ENCODE peak calls at places on chromosome 22, in ten cellular contexts. One of them, this sample, is unnamed.

GRCh38 chr22:49351761-49352221 is 475.9 kb downstream of the BRD1 start:
- DNase-seq in AG09319: no peak
- DNase-seq in choroid plexus epithelial cell: no peak
- DNase-seq in astrocyte: no peak
- DNase-seq in fibroblast of pulmonary artery: no peak
- DNase-seq in tibial artery: no peak
- DNase-seq in kidney epithelial cell: no peak
- DNase-seq in upper lobe of right lung: peak
- DNase-seq in WTC11: peak
- DNase-seq in nephron progenitor cell: no peak
- DNase-seq in this sample: no peak

GRCh38 chr22:50702261-50702671 is 29.6 kb downstream of the SHANK3 start:
- DNase-seq in AG09319: no peak
- DNase-seq in choroid plexus epithelial cell: no peak
- DNase-seq in astrocyte: no peak
- DNase-seq in fibroblast of pulmonary artery: no peak
- DNase-seq in tibial artery: no peak
- DNase-seq in kidney epithelial cell: no peak
- DNase-seq in upper lobe of right lung: peak
- DNase-seq in WTC11: peak
- DNase-seq in nephron progenitor cell: no peak
- DNase-seq in this sample: no peak

GRCh38 chr22:44870021-44870420 is 117.6 kb downstream of the ARHGAP8 start:
- DNase-seq in AG09319: no peak
- DNase-seq in choroid plexus epithelial cell: peak
- DNase-seq in astrocyte: peak
- DNase-seq in fibroblast of pulmonary artery: peak
- DNase-seq in tibial artery: no peak
- DNase-seq in kidney epithelial cell: peak
- DNase-seq in upper lobe of right lung: no peak
- DNase-seq in WTC11: no peak
- DNase-seq in nephron progenitor cell: no peak
- DNase-seq in this sample: no peak

GRCh38 chr22:45127866-45128265 is 35.9 kb upstream of the NUP50 start:
- DNase-seq in AG09319: no peak
- DNase-seq in choroid plexus epithelial cell: peak
- DNase-seq in astrocyte: peak
- DNase-seq in fibroblast of pulmonary artery: peak
- DNase-seq in tibial artery: no peak
- DNase-seq in kidney epithelial cell: no peak
- DNase-seq in upper lobe of right lung: no peak
- DNase-seq in WTC11: no peak
- DNase-seq in nephron progenitor cell: no peak
- DNase-seq in this sample: no peak

GRCh38 chr22:47292546-47293320 is 530.3 kb downstream of the TBC1D22A start:
- DNase-seq in AG09319: no peak
- DNase-seq in choroid plexus epithelial cell: peak
- DNase-seq in astrocyte: no peak
- DNase-seq in fibroblast of pulmonary artery: peak
- DNase-seq in tibial artery: peak
- DNase-seq in kidney epithelial cell: no peak
- DNase-seq in upper lobe of right lung: no peak
- DNase-seq in WTC11: no peak
- DNase-seq in nephron progenitor cell: no peak
- DNase-seq in this sample: no peak

GRCh38 chr22:44289429-44290171 is 23.2 kb downstream of the SHISAL1 start:
- DNase-seq in AG09319: peak
- DNase-seq in choroid plexus epithelial cell: peak
- DNase-seq in astrocyte: peak
- DNase-seq in fibroblast of pulmonary artery: no peak
- DNase-seq in tibial artery: no peak
- DNase-seq in kidney epithelial cell: no peak
- DNase-seq in upper lobe of right lung: no peak
- DNase-seq in WTC11: no peak
- DNase-seq in nephron progenitor cell: peak
- DNase-seq in this sample: no peak

GRCh38 chr22:45602824-45603301 is 68.8 kb upstream of the ATXN10 start:
- DNase-seq in AG09319: peak
- DNase-seq in choroid plexus epithelial cell: peak
- DNase-seq in astrocyte: peak
- DNase-seq in fibroblast of pulmonary artery: peak
- DNase-seq in tibial artery: no peak
- DNase-seq in kidney epithelial cell: no peak
- DNase-seq in upper lobe of right lung: no peak
- DNase-seq in WTC11: peak
- DNase-seq in nephron progenitor cell: no peak
- DNase-seq in this sample: no peak

GRCh38 chr22:17120281-17120680 is 879 bp downstream of the TMEM121B start:
- DNase-seq in AG09319: no peak
- DNase-seq in choroid plexus epithelial cell: peak
- DNase-seq in astrocyte: peak
- DNase-seq in fibroblast of pulmonary artery: peak
- DNase-seq in tibial artery: no peak
- DNase-seq in kidney epithelial cell: no peak
- DNase-seq in upper lobe of right lung: peak
- DNase-seq in WTC11: peak
- DNase-seq in nephron progenitor cell: peak
- DNase-seq in this sample: peak

GRCh38 chr22:18031670-18032454 is 7.5 kb upstream of the MICAL3 start:
- DNase-seq in AG09319: peak
- DNase-seq in choroid plexus epithelial cell: peak
- DNase-seq in astrocyte: peak
- DNase-seq in fibroblast of pulmonary artery: peak
- DNase-seq in tibial artery: no peak
- DNase-seq in kidney epithelial cell: peak
- DNase-seq in upper lobe of right lung: no peak
- DNase-seq in WTC11: no peak
- DNase-seq in nephron progenitor cell: no peak
- DNase-seq in this sample: no peak

GRCh38 chr22:18048441-18048898 is 24.1 kb upstream of the MICAL3 start:
- DNase-seq in AG09319: peak
- DNase-seq in choroid plexus epithelial cell: peak
- DNase-seq in astrocyte: no peak
- DNase-seq in fibroblast of pulmonary artery: no peak
- DNase-seq in tibial artery: no peak
- DNase-seq in kidney epithelial cell: no peak
- DNase-seq in upper lobe of right lung: peak
- DNase-seq in WTC11: no peak
- DNase-seq in nephron progenitor cell: no peak
- DNase-seq in this sample: no peak

GRCh38 chr22:30408388-30409101 is 11.7 kb downstream of the SEC14L2 start:
- DNase-seq in AG09319: no peak
- DNase-seq in choroid plexus epithelial cell: peak
- DNase-seq in astrocyte: peak
- DNase-seq in fibroblast of pulmonary artery: peak
- DNase-seq in tibial artery: no peak
- DNase-seq in kidney epithelial cell: no peak
- DNase-seq in upper lobe of right lung: no peak
- DNase-seq in WTC11: no peak
- DNase-seq in nephron progenitor cell: no peak
- DNase-seq in this sample: no peak

GRCh38 chr22:45774016-45774670 is 102.5 kb downstream of the ATXN10 start:
- DNase-seq in AG09319: no peak
- DNase-seq in choroid plexus epithelial cell: no peak
- DNase-seq in astrocyte: no peak
- DNase-seq in fibroblast of pulmonary artery: no peak
- DNase-seq in tibial artery: no peak
- DNase-seq in kidney epithelial cell: no peak
- DNase-seq in upper lobe of right lung: no peak
- DNase-seq in WTC11: no peak
- DNase-seq in nephron progenitor cell: no peak
- DNase-seq in this sample: no peak

GRCh38 chr22:31605851-31606585 is 56.0 kb downstream of the PISD start:
- DNase-seq in AG09319: no peak
- DNase-seq in choroid plexus epithelial cell: no peak
- DNase-seq in astrocyte: no peak
- DNase-seq in fibroblast of pulmonary artery: no peak
- DNase-seq in tibial artery: no peak
- DNase-seq in kidney epithelial cell: no peak
- DNase-seq in upper lobe of right lung: no peak
- DNase-seq in WTC11: no peak
- DNase-seq in nephron progenitor cell: no peak
- DNase-seq in this sample: no peak

GRCh38 chr22:27312567-27313507 is 488.7 kb downstream of the MN1 start:
- DNase-seq in AG09319: no peak
- DNase-seq in choroid plexus epithelial cell: no peak
- DNase-seq in astrocyte: no peak
- DNase-seq in fibroblast of pulmonary artery: no peak
- DNase-seq in tibial artery: no peak
- DNase-seq in kidney epithelial cell: no peak
- DNase-seq in upper lobe of right lung: no peak
- DNase-seq in WTC11: no peak
- DNase-seq in nephron progenitor cell: peak
- DNase-seq in this sample: no peak
- TF ChIP-seq CTCF in AG09319: no peak
- TF ChIP-seq CTCF in choroid plexus epithelial cell: no peak
- TF ChIP-seq CTCF in astrocyte: no peak
- TF ChIP-seq CTCF in fibroblast of pulmonary artery: no peak
- TF ChIP-seq CTCF in tibial artery: no peak
- TF ChIP-seq CTCF in kidney epithelial cell: no peak
- TF ChIP-seq CTCF in upper lobe of right lung: no peak
- TF ChIP-seq CTCF in WTC11: no peak
- TF ChIP-seq CTCF in nephron progenitor cell: no peak
- TF ChIP-seq CTCF in this sample: no peak

GRCh38 chr22:20127869-20128618 is 3.6 kb upstream of the ZDHHC8 start:
- DNase-seq in AG09319: no peak
- DNase-seq in choroid plexus epithelial cell: no peak
- DNase-seq in astrocyte: no peak
- DNase-seq in fibroblast of pulmonary artery: no peak
- DNase-seq in tibial artery: no peak
- DNase-seq in kidney epithelial cell: no peak
- DNase-seq in upper lobe of right lung: no peak
- DNase-seq in WTC11: no peak
- DNase-seq in nephron progenitor cell: no peak
- DNase-seq in this sample: no peak
- TF ChIP-seq CTCF in AG09319: no peak
- TF ChIP-seq CTCF in choroid plexus epithelial cell: no peak
- TF ChIP-seq CTCF in astrocyte: no peak
- TF ChIP-seq CTCF in fibroblast of pulmonary artery: no peak
- TF ChIP-seq CTCF in tibial artery: no peak
- TF ChIP-seq CTCF in kidney epithelial cell: no peak
- TF ChIP-seq CTCF in upper lobe of right lung: no peak
- TF ChIP-seq CTCF in WTC11: no peak
- TF ChIP-seq CTCF in nephron progenitor cell: no peak
- TF ChIP-seq CTCF in this sample: no peak

GRCh38 chr22:37771081-37771480 is 36.7 kb upstream of the GCAT start:
- DNase-seq in AG09319: no peak
- DNase-seq in choroid plexus epithelial cell: no peak
- DNase-seq in astrocyte: no peak
- DNase-seq in fibroblast of pulmonary artery: no peak
- DNase-seq in tibial artery: no peak
- DNase-seq in kidney epithelial cell: no peak
- DNase-seq in upper lobe of right lung: no peak
- DNase-seq in WTC11: no peak
- DNase-seq in nephron progenitor cell: no peak
- DNase-seq in this sample: no peak

GRCh38 chr22:37765953-37766566 is 41.7 kb upstream of the GCAT start:
- DNase-seq in AG09319: no peak
- DNase-seq in choroid plexus epithelial cell: no peak
- DNase-seq in astrocyte: no peak
- DNase-seq in fibroblast of pulmonary artery: no peak
- DNase-seq in tibial artery: no peak
- DNase-seq in kidney epithelial cell: no peak
- DNase-seq in upper lobe of right lung: no peak
- DNase-seq in WTC11: no peak
- DNase-seq in nephron progenitor cell: no peak
- DNase-seq in this sample: no peak

GRCh38 chr22:37765498-37765897 is 42.2 kb upstream of the GCAT start:
- DNase-seq in AG09319: no peak
- DNase-seq in choroid plexus epithelial cell: no peak
- DNase-seq in astrocyte: no peak
- DNase-seq in fibroblast of pulmonary artery: no peak
- DNase-seq in tibial artery: no peak
- DNase-seq in kidney epithelial cell: no peak
- DNase-seq in upper lobe of right lung: no peak
- DNase-seq in WTC11: no peak
- DNase-seq in nephron progenitor cell: no peak
- DNase-seq in this sample: no peak

GRCh38 chr22:37769056-37769455 is 38.7 kb upstream of the GCAT start:
- DNase-seq in AG09319: no peak
- DNase-seq in choroid plexus epithelial cell: no peak
- DNase-seq in astrocyte: no peak
- DNase-seq in fibroblast of pulmonary artery: no peak
- DNase-seq in tibial artery: no peak
- DNase-seq in kidney epithelial cell: no peak
- DNase-seq in upper lobe of right lung: no peak
- DNase-seq in WTC11: no peak
- DNase-seq in nephron progenitor cell: no peak
- DNase-seq in this sample: no peak

GRCh38 chr22:37768273-37768672 is 39.5 kb upstream of the GCAT start:
- DNase-seq in AG09319: no peak
- DNase-seq in choroid plexus epithelial cell: no peak
- DNase-seq in astrocyte: no peak
- DNase-seq in fibroblast of pulmonary artery: no peak
- DNase-seq in tibial artery: no peak
- DNase-seq in kidney epithelial cell: no peak
- DNase-seq in upper lobe of right lung: no peak
- DNase-seq in WTC11: peak
- DNase-seq in nephron progenitor cell: no peak
- DNase-seq in this sample: no peak
- TF ChIP-seq CTCF in AG09319: peak
- TF ChIP-seq CTCF in choroid plexus epithelial cell: peak
- TF ChIP-seq CTCF in astrocyte: peak
- TF ChIP-seq CTCF in fibroblast of pulmonary artery: peak
- TF ChIP-seq CTCF in tibial artery: no peak
- TF ChIP-seq CTCF in kidney epithelial cell: peak
- TF ChIP-seq CTCF in upper lobe of right lung: peak
- TF ChIP-seq CTCF in WTC11: peak
- TF ChIP-seq CTCF in nephron progenitor cell: peak
- TF ChIP-seq CTCF in this sample: peak

GRCh38 chr22:41821449-41822030 is 11.4 kb upstream of the SREBF2 start:
- DNase-seq in AG09319: no peak
- DNase-seq in choroid plexus epithelial cell: no peak
- DNase-seq in astrocyte: no peak
- DNase-seq in fibroblast of pulmonary artery: no peak
- DNase-seq in tibial artery: no peak
- DNase-seq in kidney epithelial cell: no peak
- DNase-seq in upper lobe of right lung: no peak
- DNase-seq in WTC11: no peak
- DNase-seq in nephron progenitor cell: no peak
- DNase-seq in this sample: no peak

GRCh38 chr22:41825376-41825775 is 7.5 kb upstream of the SREBF2 start:
- DNase-seq in AG09319: no peak
- DNase-seq in choroid plexus epithelial cell: no peak
- DNase-seq in astrocyte: peak
- DNase-seq in fibroblast of pulmonary artery: peak
- DNase-seq in tibial artery: no peak
- DNase-seq in kidney epithelial cell: no peak
- DNase-seq in upper lobe of right lung: no peak
- DNase-seq in WTC11: no peak
- DNase-seq in nephron progenitor cell: no peak
- DNase-seq in this sample: no peak

GRCh38 chr22:41826001-41826400 is 6.9 kb upstream of the SREBF2 start:
- DNase-seq in AG09319: no peak
- DNase-seq in choroid plexus epithelial cell: no peak
- DNase-seq in astrocyte: no peak
- DNase-seq in fibroblast of pulmonary artery: no peak
- DNase-seq in tibial artery: no peak
- DNase-seq in kidney epithelial cell: no peak
- DNase-seq in upper lobe of right lung: no peak
- DNase-seq in WTC11: no peak
- DNase-seq in nephron progenitor cell: no peak
- DNase-seq in this sample: no peak

GRCh38 chr22:41820447-41820846 is 12.5 kb upstream of the SREBF2 start:
- DNase-seq in AG09319: no peak
- DNase-seq in choroid plexus epithelial cell: no peak
- DNase-seq in astrocyte: no peak
- DNase-seq in fibroblast of pulmonary artery: no peak
- DNase-seq in tibial artery: no peak
- DNase-seq in kidney epithelial cell: no peak
- DNase-seq in upper lobe of right lung: no peak
- DNase-seq in WTC11: no peak
- DNase-seq in nephron progenitor cell: no peak
- DNase-seq in this sample: no peak

GRCh38 chr22:41822289-41823057 is 10.4 kb upstream of the SREBF2 start:
- DNase-seq in AG09319: no peak
- DNase-seq in choroid plexus epithelial cell: peak
- DNase-seq in astrocyte: peak
- DNase-seq in fibroblast of pulmonary artery: peak
- DNase-seq in tibial artery: no peak
- DNase-seq in kidney epithelial cell: no peak
- DNase-seq in upper lobe of right lung: no peak
- DNase-seq in WTC11: no peak
- DNase-seq in nephron progenitor cell: no peak
- DNase-seq in this sample: no peak
- TF ChIP-seq CTCF in AG09319: peak
- TF ChIP-seq CTCF in choroid plexus epithelial cell: peak
- TF ChIP-seq CTCF in astrocyte: peak
- TF ChIP-seq CTCF in fibroblast of pulmonary artery: peak
- TF ChIP-seq CTCF in tibial artery: peak
- TF ChIP-seq CTCF in kidney epithelial cell: peak
- TF ChIP-seq CTCF in upper lobe of right lung: peak
- TF ChIP-seq CTCF in WTC11: no peak
- TF ChIP-seq CTCF in nephron progenitor cell: peak
- TF ChIP-seq CTCF in this sample: peak

This sample was measured in endothelial cell.